ENCODE peak calls at places on chromosomes 13 and 19, in four cellular contexts. M, N, Z and T are unnamed samples.

GRCh38 chr13:99151516-99151915 is 49.1 kb upstream of the UBAC2 start:
- DNase-seq in M (no peak), N (no peak), Z (no peak), T (peak; percentile 41)

GRCh38 chr19:10818306-10819123 is 17.5 kb downstream of the TMED1 start:
- DNase-seq in M (no peak), N (no peak), Z (no peak), T (no peak)

GRCh38 chr19:7246601-7247000 is 47.6 kb downstream of the INSR start:
- DNase-seq in M (no peak), N (no peak), Z (no peak), T (no peak)

GRCh38 chr13:68850160-68850559 is 1257.5 kb upstream of the ATXN8OS start:
- DNase-seq in M (no peak), N (no peak), Z (no peak), T (no peak)

GRCh38 chr13:99724633-99725517 is 223.6 kb downstream of the TM9SF2 start:
- DNase-seq in M (no peak), N (no peak), Z (no peak), T (no peak)

GRCh38 chr13:73025212-73026012 is 33.4 kb upstream of the KLF5 start:
- DNase-seq in M (no peak), N (peak; percentile 69), Z (no peak), T (peak; percentile 47)

GRCh38 chr19:53328967-53329366 is 4.6 kb upstream of the ZNF845 start:
- DNase-seq in M (peak; percentile 48), N (no peak), Z (no peak), T (peak; percentile 4)

GRCh38 chr19:53019684-53020083 is 6.0 kb downstream of the ERVV-1 start:
- DNase-seq in M (peak; percentile 86), N (peak; percentile 78), Z (peak; percentile 74), T (no peak)

GRCh38 chr13:78601124-78601885 is 2.0 kb downstream of the POU4F1 start:
- DNase-seq in M (peak; percentile 46), N (no peak), Z (peak; percentile 65), T (peak; percentile 7)

GRCh38 chr19:29294343-29294811 is 81.4 kb upstream of the UQCRFS1 start:
- DNase-seq in M (no peak), N (no peak), Z (no peak), T (peak; percentile 21)

GRCh38 chr13:47897411-47898050 is 103.5 kb downstream of the SUCLA2 start:
- DNase-seq in M (peak; percentile 61), N (peak; percentile 97), Z (no peak), T (peak; percentile 36)

GRCh38 chr19:55452381-55453325 is 8.8 kb downstream of the ISOC2 start:
- DNase-seq in M (peak; percentile 93), N (peak; percentile 92), Z (peak; percentile 95), T (peak; percentile 79)

GRCh38 chr13:64428196-64428595 is 2801.9 kb downstream of the PCDH9 start:
- DNase-seq in M (no peak), N (no peak), Z (no peak), T (peak; percentile 76)

GRCh38 chr19:47595937-47596336 is 13.0 kb upstream of the BICRA start:
- DNase-seq in M (no peak), N (no peak), Z (no peak), T (no peak)

GRCh38 chr13:63288576-63288975 is 1872.9 kb upstream of the PCDH20 start:
- DNase-seq in M (no peak), N (no peak), Z (no peak), T (peak; percentile 57)

GRCh38 chr13:114310961-114311360 is 3.3 kb upstream of the CHAMP1 start:
- DNase-seq in M (no peak), N (no peak), Z (no peak), T (peak; percentile 75)

GRCh38 chr19:15195381-15195964 is 5.3 kb downstream of the NOTCH3 start:
- DNase-seq in M (peak; percentile 85), N (peak; percentile 82), Z (peak; percentile 78), T (peak; percentile 61)

GRCh38 chr13:75443356-75443958 is 38.5 kb downstream of the TBC1D4 start:
- DNase-seq in M (no peak), N (no peak), Z (no peak), T (no peak)

GRCh38 chr13:114105351-114106225 is 26.8 kb downstream of the RASA3 start:
- DNase-seq in M (no peak), N (no peak), Z (no peak), T (no peak)

GRCh38 chr13:55062662-55063061 is 2034.0 kb downstream of the OLFM4 start:
- DNase-seq in M (no peak), N (no peak), Z (no peak), T (no peak)

GRCh38 chr13:46489586-46490023 is 63.4 kb upstream of the LRCH1 start:
- DNase-seq in M (no peak), N (no peak), Z (no peak), T (peak; percentile 67)

GRCh38 chr13:37427843-37428494 is 170.6 kb downstream of the POSTN start:
- DNase-seq in M (no peak), N (peak; percentile 32), Z (no peak), T (no peak)

GRCh38 chr19:35484637-35485036 is 5.6 kb downstream of the KRTDAP start:
- DNase-seq in M (no peak), N (peak; percentile 51), Z (no peak), T (no peak)

GRCh38 chr13:87331178-87331577 is 340.0 kb upstream of the SLITRK5 start:
- DNase-seq in M (no peak), N (no peak), Z (no peak), T (no peak)

GRCh38 chr19:16537111-16537510 is 5.1 kb downstream of the CHERP start:
- DNase-seq in M (no peak), N (no peak), Z (no peak), T (no peak)

GRCh38 chr13:83622422-83622784 is 259.9 kb downstream of the SLITRK1 start:
- DNase-seq in M (no peak), N (no peak), Z (no peak), T (peak; percentile 28)

GRCh38 chr13:113650275-113650674 is 7.7 kb downstream of the ATP4B start:
- DNase-seq in M (no peak), N (no peak), Z (no peak), T (no peak)

GRCh38 chr19:3480383-3481091 is at the start of gene SMIM24:
- DNase-seq in M (no peak), N (no peak), Z (peak; percentile 53), T (no peak)

GRCh38 chr13:44281252-44282000 is 92.2 kb upstream of the SERP2 start:
- DNase-seq in M (no peak), N (no peak), Z (no peak), T (no peak)
- H3K56ac ChIP-seq in M (no peak overlapping the region), N (no peak overlapping the region), Z (no peak overlapping the region), T (no peak overlapping the region)

DNA sequence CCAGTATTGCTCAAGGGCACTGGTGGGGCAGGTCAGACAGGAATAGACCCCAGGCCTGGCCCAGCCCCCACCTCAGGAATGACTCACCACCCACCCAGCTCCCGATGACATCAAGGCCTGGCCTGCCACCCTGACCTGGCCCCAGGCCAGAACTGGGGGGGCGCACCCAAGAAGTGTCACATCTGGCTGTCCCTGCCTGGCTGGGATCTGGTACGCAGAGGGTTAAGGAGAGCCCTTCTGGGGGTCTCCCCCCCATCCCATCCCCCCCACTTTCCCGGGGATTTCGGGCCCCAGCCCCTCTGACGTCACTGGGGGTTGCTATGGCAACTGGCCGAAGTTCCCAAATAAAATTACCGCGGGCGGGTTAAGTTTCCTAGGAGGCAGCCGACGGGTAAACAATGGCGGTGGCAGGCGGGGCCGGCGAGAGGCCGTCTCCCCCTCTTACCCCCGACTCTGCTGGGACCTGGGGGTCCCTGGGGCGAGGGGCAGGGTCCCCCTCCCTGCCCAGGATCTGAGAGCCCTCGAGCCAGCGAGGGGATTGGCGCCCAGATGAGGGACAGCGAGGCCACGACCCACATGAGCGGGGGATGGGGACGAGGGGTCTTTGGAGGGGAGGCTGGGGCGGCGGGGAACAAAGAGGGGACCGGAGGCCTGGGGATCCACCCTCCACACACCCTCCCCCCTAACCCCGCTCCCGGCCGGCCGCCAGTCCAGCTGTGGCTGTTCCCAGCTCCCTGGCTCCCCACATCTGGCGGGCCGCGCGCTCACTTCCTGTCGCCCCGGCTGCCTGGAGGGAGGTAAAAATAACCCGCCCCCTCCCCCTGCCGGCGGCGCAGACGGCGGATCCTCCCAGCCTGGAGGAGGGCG is 29.7 kb upstream of the NANOS3 start:
- DNase-seq in M (peak; percentile 92), N (peak; percentile 97), Z (peak; percentile 98), T (peak; percentile 91)
- H3K56ac ChIP-seq in M (no peak overlapping the region), N (peak overlapping the region; percentile 100), Z (peak overlapping the region; percentile 95), T (peak overlapping the region; percentile 90)

GRCh38 chr13:96744665-96745331 is 249.5 kb downstream of the OXGR1 start:
- DNase-seq in M (no peak), N (no peak), Z (no peak), T (no peak)
- H3K56ac ChIP-seq in M (no peak overlapping the region), N (no peak overlapping the region), Z (no peak overlapping the region), T (no peak overlapping the region)

DNA sequence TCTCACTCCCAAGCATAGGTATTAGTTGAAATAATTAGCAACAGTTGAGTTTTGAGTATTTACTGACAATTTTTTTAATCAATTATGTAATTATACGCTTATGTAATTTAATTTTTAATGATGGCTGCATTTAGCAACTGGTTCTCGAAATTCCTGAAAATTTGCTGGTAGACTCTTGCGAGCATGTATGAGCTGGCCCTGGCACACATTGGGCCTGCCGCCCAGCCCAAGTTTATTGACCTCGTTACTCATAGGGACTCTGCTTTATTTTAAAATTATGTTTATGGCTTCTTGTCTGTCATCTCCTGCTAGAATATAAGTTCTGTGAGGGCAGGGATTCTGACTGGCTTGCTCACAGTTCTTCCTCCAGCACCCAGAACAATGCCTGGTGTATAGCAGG is 6.7 kb downstream of the KLK14 start:
- DNase-seq in M (no peak), N (no peak), Z (no peak), T (no peak)
- H3K56ac ChIP-seq in M (no peak overlapping the region), N (no peak overlapping the region), Z (no peak overlapping the region), T (no peak overlapping the region)

DNA sequence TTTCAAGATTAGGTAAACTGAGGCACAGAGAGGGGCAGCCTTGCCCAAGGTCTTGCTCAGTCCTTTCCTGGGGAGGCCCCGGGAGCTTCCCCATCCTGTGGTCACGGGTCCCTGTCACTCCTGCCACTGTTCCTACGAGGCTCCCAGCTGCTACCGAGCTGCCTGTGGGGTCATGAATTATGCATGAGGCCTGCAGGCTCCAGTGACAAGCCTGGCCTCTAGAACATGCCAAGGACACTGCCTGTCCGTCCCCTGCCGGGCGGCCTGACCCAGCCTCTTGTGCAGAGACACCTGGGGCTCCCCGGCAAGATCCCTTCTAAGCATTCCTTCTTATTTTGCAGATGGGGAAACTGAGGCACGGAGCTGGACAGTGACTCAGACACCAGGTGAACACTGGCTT is 2.7 kb downstream of the FCHO1 start:
- DNase-seq in M (no peak), N (no peak), Z (no peak), T (no peak)
- H3K56ac ChIP-seq in M (no peak overlapping the region), N (no peak overlapping the region), Z (no peak overlapping the region), T (no peak overlapping the region)

GRCh38 chr19:51083783-51084182 is 1.1 kb upstream of the KLK14 start:
- DNase-seq in M (no peak), N (no peak), Z (no peak), T (no peak)
- H3K56ac ChIP-seq in M (no peak overlapping the region), N (no peak overlapping the region), Z (no peak overlapping the region), T (no peak overlapping the region)